ENCODE peak calls at places on chromosomes 12 and 14, in five cellular contexts. H is T47D, I is SK-N-SH, B is H1, D is HCT116. S is an unnamed sample.

GRCh38 chr14:22375321-22375930 is 213.6 kb downstream of the DAD1 start:
- DNase-seq in H (peak; percentile 9), I (peak; percentile 21), B (no peak), D (peak; percentile 53), S (peak; percentile 79)

GRCh38 chr14:51581017-51581881 is 70.5 kb upstream of the FRMD6 start:
- DNase-seq in H (no peak), I (no peak), B (no peak), D (no peak), S (no peak)

GRCh38 chr12:80861636-80862378 is 75.9 kb downstream of the LIN7A start:
- DNase-seq in H (no peak), I (no peak), B (no peak), D (no peak), S (no peak)

GRCh38 chr12:1801285-1801975 is 18.9 kb upstream of the LRTM2 start:
- DNase-seq in H (no peak), I (peak; percentile 20), B (no peak), D (no peak), S (no peak)

GRCh38 chr12:104423273-104423672 is 33.5 kb upstream of the CHST11 start:
- DNase-seq in H (no peak), I (no peak), B (no peak), D (peak; percentile 81), S (no peak)

GRCh38 chr12:95600567-95600966 is 49.3 kb upstream of the USP44 start:
- DNase-seq in H (no peak), I (no peak), B (no peak), D (no peak), S (no peak)

GRCh38 chr14:61213116-61213720 is 67.9 kb downstream of the TMEM30B start:
- DNase-seq in H (no peak), I (no peak), B (no peak), D (no peak), S (no peak)

GRCh38 chr14:30861200-30861599 is 13.2 kb upstream of the COCH start:
- DNase-seq in H (no peak), I (no peak), B (no peak), D (no peak), S (no peak)

GRCh38 chr12:91327889-91328288 is 145.3 kb upstream of the DCN start:
- DNase-seq in H (no peak), I (no peak), B (no peak), D (no peak), S (no peak)

GRCh38 chr14:22560638-22561365 is 28.2 kb downstream of the DAD1 start:
- DNase-seq in H (no peak), I (no peak), B (no peak), D (no peak), S (peak; percentile 85)

GRCh38 chr14:29566194-29566593 is 361.5 kb downstream of the PRKD1 start:
- DNase-seq in H (no peak), I (no peak), B (no peak), D (no peak), S (no peak)

GRCh38 chr14:103543140-103543539 is 14.1 kb downstream of the TRMT61A start:
- DNase-seq in H (no peak), I (peak; percentile 45), B (no peak), D (no peak), S (no peak)

GRCh38 chr12:128801879-128802391 is 21.8 kb downstream of the SLC15A4 start:
- DNase-seq in H (no peak), I (no peak), B (no peak), D (no peak), S (no peak)

GRCh38 chr14:54116972-54117371 is 160.3 kb upstream of the BMP4 start:
- DNase-seq in H (no peak), I (no peak), B (no peak), D (no peak), S (peak; percentile 66)

GRCh38 chr12:32036477-32037263 is 70.0 kb upstream of the BICD1 start:
- DNase-seq in H (no peak), I (no peak), B (no peak), D (no peak), S (no peak)

GRCh38 chr14:68254669-68255527 is 435.3 kb downstream of the RAD51B start:
- DNase-seq in H (no peak), I (no peak), B (no peak), D (no peak), S (peak; percentile 83)

GRCh38 chr12:52813885-52814709 is at the start of gene KRT4:
- DNase-seq in H (peak; percentile 62), I (no peak), B (no peak), D (no peak), S (no peak)

GRCh38 chr12:45502481-45502880 is 227.0 kb upstream of the ARID2 start:
- DNase-seq in H (no peak), I (no peak), B (no peak), D (no peak), S (no peak)

GRCh38 chr12:123807002-123807401 is 44.9 kb downstream of the DNAH10 start:
- DNase-seq in H (no peak), I (no peak), B (no peak), D (no peak), S (no peak)

GRCh38 chr14:99624971-99625370 is 20.0 kb upstream of the HHIPL1 start:
- DNase-seq in H (no peak), I (no peak), B (no peak), D (no peak), S (no peak)

GRCh38 chr12:753401-754237 is 1.2 kb downstream of the WNK1 start:
- DNase-seq in H (no peak), I (peak; percentile 65), B (peak; percentile 58), D (no peak), S (no peak)

GRCh38 chr12:92020983-92021664 is 124.5 kb downstream of the BTG1 start:
- DNase-seq in H (no peak), I (no peak), B (no peak), D (no peak), S (no peak)

GRCh38 chr12:53749986-53750811 is 1.6 kb downstream of the CISTR start:
- DNase-seq in H (no peak), I (no peak), B (no peak), D (no peak), S (no peak)

GRCh38 chr12:115404761-115405470 is 720.9 kb upstream of the TBX3 start:
- DNase-seq in H (no peak), I (no peak), B (no peak), D (no peak), S (peak; percentile 43)

GRCh38 chr12:1779783-1780182 is 40.6 kb upstream of the LRTM2 start:
- DNase-seq in H (no peak), I (no peak), B (no peak), D (no peak), S (no peak)

GRCh38 chr12:90854136-90854689 is 100.8 kb downstream of the CCER1 start:
- DNase-seq in H (no peak), I (peak; percentile 43), B (no peak), D (peak; percentile 36), S (peak; percentile 12)

GRCh38 chr12:47797432-47797831 is 22.3 kb downstream of the HDAC7 start:
- DNase-seq in H (peak; percentile 88), I (peak; percentile 76), B (peak; percentile 71), D (no peak), S (no peak)

GRCh38 chr12:71691504-71692129 is 5.7 kb downstream of the TMEM19 start:
- DNase-seq in H (no peak), I (no peak), B (no peak), D (no peak), S (no peak)

GRCh38 chr14:104382361-104383087 is 197.0 kb upstream of the C14orf180 start:
- DNase-seq in H (no peak), I (no peak), B (no peak), D (no peak), S (no peak)

DNA sequence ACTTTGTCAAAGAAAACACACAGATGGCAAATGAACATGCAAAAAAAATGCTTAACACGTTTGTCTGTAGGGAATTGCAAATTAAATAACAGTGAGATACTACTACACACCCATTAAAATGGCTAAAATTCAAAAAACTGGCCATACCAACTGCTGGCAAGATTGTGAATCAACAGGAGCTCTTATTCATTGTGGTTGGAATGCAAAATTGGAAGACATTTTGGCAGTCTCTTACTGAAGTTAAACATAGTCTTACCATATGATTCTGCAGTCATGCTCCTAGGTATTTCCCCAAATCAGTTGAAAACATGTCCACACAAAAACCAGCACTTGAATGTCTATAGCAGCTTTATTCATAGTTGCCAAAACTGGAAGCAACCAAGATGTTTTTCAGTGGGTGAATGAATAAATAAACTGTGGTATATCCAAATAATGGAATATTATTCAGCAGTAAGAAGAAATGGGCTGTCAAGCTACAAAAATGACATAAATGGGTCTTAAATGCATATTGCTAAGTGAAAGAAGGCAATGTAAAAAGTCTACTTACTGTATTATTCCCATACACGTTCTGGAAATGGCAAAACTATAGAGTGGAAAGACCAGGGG is 91.4 kb downstream of the PLEKHA5 start:
- DNase-seq in H (no peak), I (no peak), B (no peak), D (no peak), S (no peak)
- TF ChIP-seq JUND in H (no peak), I (no peak), B (no peak), D (no peak), S (no peak)

GRCh38 chr12:130016986-130017385 is 113.2 kb upstream of the TMEM132D start:
- DNase-seq in H (no peak), I (no peak), B (no peak), D (no peak), S (no peak)
- TF ChIP-seq JUND in H (no peak), I (no peak), B (no peak), D (no peak), S (no peak)

GRCh38 chr12:57476993-57477709 is 2.5 kb downstream of the ARHGAP9 start:
- DNase-seq in H (no peak), I (no peak), B (no peak), D (no peak), S (no peak)

GRCh38 chr12:57475271-57476161 is 4.2 kb downstream of the ARHGAP9 start:
- DNase-seq in H (no peak), I (peak; percentile 80), B (peak; percentile 67), D (no peak), S (no peak)

GRCh38 chr12:57477710-57478681 is 1.7 kb downstream of the ARHGAP9 start:
- DNase-seq in H (no peak), I (no peak), B (no peak), D (no peak), S (no peak)

GRCh38 chr12:57474862-57475261 is 4.8 kb downstream of the ARHGAP9 start:
- DNase-seq in H (no peak), I (no peak), B (no peak), D (no peak), S (no peak)

DNA sequence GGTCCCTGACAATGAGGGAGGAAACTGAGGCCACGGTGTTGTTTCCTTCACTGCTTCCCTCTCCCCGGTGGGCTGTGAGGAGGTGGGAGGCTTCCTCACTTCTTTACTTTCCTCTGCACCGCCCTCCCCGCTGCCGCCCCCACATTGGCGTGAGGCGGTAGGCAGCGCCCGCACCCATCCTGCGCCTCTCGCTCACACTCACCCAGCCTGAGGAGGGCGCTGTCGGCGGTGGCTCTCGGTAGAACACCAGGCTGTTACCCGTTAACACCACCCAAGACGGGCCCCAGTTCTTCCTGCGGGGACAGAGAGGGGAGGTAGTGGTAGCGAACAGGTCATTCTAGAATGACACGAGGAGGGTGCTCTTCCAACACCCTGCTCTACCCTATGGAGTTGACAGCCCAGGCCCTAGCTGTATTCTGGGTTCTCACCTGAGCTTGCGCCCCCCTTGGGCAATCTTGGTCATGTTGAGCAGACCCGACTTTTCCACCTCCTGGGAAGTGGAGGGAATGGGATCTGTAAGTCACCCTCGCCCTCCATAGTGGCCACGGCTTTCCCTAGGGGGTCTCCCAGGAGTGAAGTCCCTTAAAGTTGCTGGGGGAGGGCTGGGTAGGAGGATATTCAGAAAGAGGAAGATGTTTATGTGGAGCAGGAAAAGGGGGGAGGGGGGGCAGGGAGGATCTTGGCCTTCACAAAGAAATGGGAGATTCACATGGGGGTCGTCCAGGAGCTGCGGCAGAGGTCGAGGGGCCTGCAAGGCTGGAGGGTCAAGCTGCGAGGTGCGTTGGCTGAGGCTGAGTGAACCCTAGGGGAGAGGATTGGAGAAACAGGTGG is 3.3 kb downstream of the ARHGAP9 start:
- DNase-seq in H (no peak), I (no peak), B (peak; percentile 79), D (no peak), S (no peak)
- TF ChIP-seq JUND in H (no peak), I (no peak), B (no peak), D (no peak), S (no peak)

GRCh38 chr12:46770501-46771183 is 55.2 kb downstream of the SLC38A4 start:
- DNase-seq in H (no peak), I (no peak), B (no peak), D (no peak), S (peak; percentile 78)
- TF ChIP-seq JUND in H (no peak), I (peak; percentile 10), B (no peak), D (no peak), S (no peak)

S was measured in HepG2.